ENCODE peak calls at places on chromosome 3, in five cellular contexts. U is esophagus squamous epithelium, A is cardiac muscle cell, F is tibial nerve, G is left ventricle myocardium inferior. J is an unnamed sample.

GRCh38 chr3:52721742-52722033 is 15.8 kb downstream of the SPCS1 start:
- DNase-seq in F (no peak), U (no peak), G (no peak), A (no peak), J (no peak)

GRCh38 chr3:55636300-55637195 is 149.4 kb upstream of the WNT5A start:
- DNase-seq in G (no peak), F (no peak), U (no peak), A (no peak), J (no peak)

GRCh38 chr3:38102073-38102844 is 34.7 kb downstream of the ACAA1 start:
- DNase-seq in U (no peak), A (peak; percentile 17), F (no peak), G (no peak), J (no peak)

GRCh38 chr3:51397389-51397788 is 6.3 kb downstream of the RBM15B start:
- DNase-seq in A (no peak), F (no peak), G (no peak), U (no peak), J (no peak)

GRCh38 chr3:13420051-13420816 is at the start of gene NUP210:
- DNase-seq in U (no peak), F (no peak), G (peak; percentile 22), A (peak; percentile 82), J (no peak)

GRCh38 chr3:13833506-13834257 is 46.2 kb downstream of the WNT7A start:
- DNase-seq in F (no peak), A (no peak), G (no peak), U (no peak), J (no peak)

GRCh38 chr3:127339943-127340861 is 52.4 kb upstream of the PRR20G start:
- DNase-seq in G (no peak), F (no peak), A (no peak), U (no peak), J (no peak)

GRCh38 chr3:15280853-15281532 is 51.4 kb downstream of the SH3BP5 start:
- DNase-seq in A (no peak), G (no peak), F (no peak), U (no peak), J (no peak)

GRCh38 chr3:2727566-2728318 is 382.4 kb downstream of the IL5RA start:
- DNase-seq in G (no peak), A (no peak), U (no peak), F (no peak), J (no peak)

GRCh38 chr3:127669541-127670228 is 3.1 kb upstream of the ABTB1 start:
- DNase-seq in G (no peak), U (no peak), A (no peak), F (no peak), J (no peak)

GRCh38 chr3:8608041-8608790 is 36.4 kb downstream of the SSUH2 start:
- DNase-seq in A (no peak), U (no peak), G (no peak), F (no peak), J (no peak)

GRCh38 chr3:182618085-182618732 is 175.1 kb upstream of the ATP11B start:
- DNase-seq in A (peak; percentile 32), F (peak; percentile 10), G (no peak), U (no peak), J (no peak)

GRCh38 chr3:51099794-51100542 is 285.1 kb upstream of the MANF start:
- DNase-seq in G (peak; percentile 18), A (peak; percentile 78), F (peak; percentile 64), U (no peak), J (no peak)

GRCh38 chr3:14256561-14257342 is 78.1 kb downstream of the LSM3 start:
- DNase-seq in F (no peak), A (no peak), G (no peak), U (no peak), J (no peak)

GRCh38 chr3:3110299-3110630 is at the start of gene IL5RA:
- DNase-seq in U (no peak), A (peak; percentile 25), G (no peak), F (no peak), J (no peak)

GRCh38 chr3:112980080-112980479 is 5.2 kb upstream of the CD200R1 start:
- DNase-seq in U (no peak), F (no peak), G (no peak), A (no peak), J (no peak)

GRCh38 chr3:98188553-98188952 is 22.1 kb downstream of the OR5H15 start:
- DNase-seq in G (no peak), F (no peak), A (peak; percentile 1), U (no peak), J (no peak)

GRCh38 chr3:112776000-112776399 is 70.7 kb downstream of the CD200R1L start:
- DNase-seq in A (no peak), G (no peak), U (no peak), F (peak; percentile 24), J (no peak)

GRCh38 chr3:146895026-146895749 is 290.0 kb upstream of the PLSCR5 start:
- DNase-seq in G (no peak), F (no peak), U (no peak), A (no peak), J (no peak)

GRCh38 chr3:72102057-72102711 is 317.2 kb upstream of the PROK2 start:
- DNase-seq in U (no peak), A (no peak), F (no peak), G (no peak), J (no peak)
- H3K27ac ChIP-seq in U (no peak overlapping the region), A (no peak overlapping the region), F (no peak overlapping the region), G (no peak overlapping the region), J (no peak overlapping the region)

GRCh38 chr3:139541156-139541897 is 1.8 kb upstream of the RBP1 start:
- DNase-seq in G (no peak), U (no peak), F (no peak), A (no peak), J (no peak)

GRCh38 chr3:139537795-139538538 is 1.6 kb downstream of the RBP1 start:
- DNase-seq in A (no peak), U (no peak), F (no peak), G (no peak), J (no peak)

GRCh38 chr3:139538733-139539132 is 809 bp downstream of the RBP1 start:
- DNase-seq in G (no peak), U (no peak), F (no peak), A (peak; percentile 10), J (no peak)

GRCh38 chr3:139540686-139541085 is 1.1 kb upstream of the RBP1 start:
- DNase-seq in A (no peak), U (no peak), F (no peak), G (no peak), J (no peak)

DNA sequence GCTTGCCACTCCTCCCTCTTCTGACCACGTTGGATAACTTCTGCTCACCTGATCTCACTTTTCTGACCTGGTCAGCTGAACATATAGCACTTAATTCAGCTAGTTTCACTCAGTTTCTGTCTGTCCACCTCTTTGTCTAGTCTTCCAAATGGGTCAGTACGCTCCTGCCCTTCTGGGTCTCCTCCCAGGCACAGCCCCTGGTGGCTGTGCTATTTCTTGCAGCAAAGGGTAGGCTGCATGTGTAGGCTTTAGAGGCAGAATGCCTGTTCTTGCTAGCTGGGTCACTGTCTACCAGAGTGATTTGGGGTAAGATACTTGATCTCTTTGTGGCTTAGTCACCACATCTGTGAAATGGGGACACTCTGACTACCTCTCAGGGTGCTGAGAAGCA is 2.4 kb upstream of the RBP1 start:
- DNase-seq in A (no peak), G (no peak), U (no peak), F (no peak), J (no peak)
- TF ChIP-seq CTCF in A (no peak), G (no peak), U (no peak), F (no peak), J (no peak)

GRCh38 chr3:32457971-32458471 is 44.6 kb downstream of the CMTM6 start:
- DNase-seq in A (no peak), G (no peak), U (no peak), F (no peak), J (no peak)

GRCh38 chr3:32459474-32459873 is 43.2 kb downstream of the CMTM6 start:
- DNase-seq in G (no peak), F (no peak), U (no peak), A (no peak), J (no peak)

GRCh38 chr3:32456429-32457130 is 46.1 kb downstream of the CMTM6 start:
- DNase-seq in U (no peak), F (no peak), G (no peak), A (no peak), J (no peak)

GRCh38 chr3:32455609-32456428 is 46.8 kb downstream of the CMTM6 start:
- DNase-seq in F (no peak), A (no peak), G (no peak), U (no peak), J (no peak)

DNA sequence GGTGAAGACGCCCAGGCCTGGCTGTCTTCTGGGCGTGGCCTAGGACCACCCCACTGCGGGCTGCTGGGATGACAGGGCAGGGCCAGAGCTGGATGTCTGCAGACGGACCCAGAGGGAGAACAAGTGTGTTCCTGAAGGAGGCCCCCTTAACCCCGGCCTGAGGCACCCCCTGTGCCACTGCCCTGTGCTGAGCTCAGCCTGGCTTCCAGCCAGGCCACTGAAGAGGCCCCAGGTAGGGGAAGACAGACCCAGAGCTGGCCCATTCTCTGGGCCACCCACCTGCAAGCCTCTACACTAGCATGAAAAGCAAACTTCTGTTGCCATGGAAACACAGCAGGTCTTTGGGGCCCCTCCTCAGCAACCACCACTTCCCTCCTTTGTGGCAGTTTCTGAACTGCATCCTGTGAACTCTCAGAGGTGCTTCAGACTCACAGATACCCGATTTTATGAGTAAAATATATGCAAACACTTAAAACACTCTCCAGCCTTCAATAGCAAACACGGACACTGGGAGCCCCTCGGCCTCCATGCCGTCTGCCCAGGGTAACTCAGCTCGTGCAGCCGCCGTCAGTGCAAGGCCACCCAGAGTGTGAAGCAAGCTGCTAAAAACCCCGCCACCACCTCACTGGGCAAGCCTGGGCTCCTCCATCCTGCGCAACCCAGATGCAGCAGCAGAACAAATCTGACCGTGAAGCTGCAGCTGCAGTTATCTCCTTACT is 42.5 kb downstream of the CMTM6 start:
- DNase-seq in F (no peak), U (no peak), G (no peak), A (no peak), J (no peak)
- H3K27ac ChIP-seq in F (no peak overlapping the region), U (no peak overlapping the region), G (no peak overlapping the region), A (no peak overlapping the region), J (no peak overlapping the region)

GRCh38 chr3:148992635-148993230 is 1.4 kb downstream of the GYG1 start:
- DNase-seq in U (no peak), A (no peak), F (no peak), G (no peak), J (peak; percentile 68)

GRCh38 chr3:148992027-148992634 is 791 bp downstream of the GYG1 start:
- DNase-seq in F (peak; percentile 16), U (no peak), G (peak; percentile 57), A (peak; percentile 81), J (no peak)

GRCh38 chr3:148990211-148990610 is 1.1 kb upstream of the GYG1 start:
- DNase-seq in F (no peak), U (no peak), G (no peak), A (no peak), J (no peak)

DNA sequence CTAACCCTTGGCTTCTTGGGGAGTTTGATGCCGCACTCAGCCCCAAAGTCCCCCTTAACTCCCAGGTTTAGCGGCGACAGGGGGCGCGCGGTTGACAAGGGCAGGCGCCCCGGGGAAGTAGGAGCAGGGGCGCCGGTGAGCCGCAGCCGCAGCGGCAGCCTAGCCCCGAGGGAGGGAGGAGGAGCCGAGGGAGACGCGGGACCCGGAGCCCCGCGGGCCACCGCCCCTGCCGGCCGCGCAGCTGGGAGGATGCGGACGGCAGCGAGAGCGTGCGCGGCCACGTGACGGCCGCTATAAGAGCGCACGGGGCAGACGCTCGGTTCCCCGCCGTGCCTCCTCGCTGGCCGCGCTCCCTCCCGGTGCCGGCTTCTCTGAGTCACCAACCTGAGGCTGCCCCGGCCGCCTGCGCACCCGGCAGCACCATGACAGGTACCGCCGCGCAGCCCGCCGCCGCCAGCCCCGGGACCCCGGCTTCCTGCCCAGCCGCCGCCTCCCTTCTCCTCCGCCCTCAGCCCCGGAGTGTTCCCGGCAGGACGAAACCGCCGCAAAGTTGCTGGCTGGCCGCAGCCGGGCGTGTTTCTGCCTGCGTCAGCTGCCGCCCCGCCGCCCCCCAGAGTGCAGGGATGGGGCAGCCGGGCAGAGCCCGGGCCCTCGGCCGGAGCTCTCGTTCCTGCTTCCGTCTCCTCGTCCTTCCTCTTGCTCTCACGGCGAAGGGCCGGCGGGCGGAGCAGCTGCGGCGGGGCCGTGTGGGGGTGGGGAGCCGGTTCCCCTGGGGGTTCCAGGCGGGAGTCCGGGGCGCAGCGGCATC is at the start of gene GYG1:
- DNase-seq in F (peak; percentile 52), G (peak; percentile 85), A (peak; percentile 81), U (peak; percentile 20), J (peak; percentile 89)
- TF ChIP-seq CTCF in F (peak; percentile 21), G (peak; percentile 49), A (peak; percentile 28), U (no peak), J (peak; percentile 53)

J was measured in gastrocnemius medialis.